ENCODE peak calls at places on chromosome 12, in seven cellular contexts. One of them, this sample, is unnamed.

GRCh38 chr12:49049566-49050224 is 10.9 kb downstream of the KMT2D start:
- DNase-seq in CD8-positive, alpha-beta T cell: no peak
- DNase-seq in HepG2: no peak
- DNase-seq in prostate gland: no peak
- DNase-seq in heart left ventricle: peak
- DNase-seq in IMR-90: peak
- DNase-seq in lower lobe of right lung: peak
- DNase-seq in this sample: no peak

GRCh38 chr12:8544295-8544694 is 3.6 kb upstream of the CLEC4E start:
- DNase-seq in CD8-positive, alpha-beta T cell: peak
- DNase-seq in HepG2: peak
- DNase-seq in prostate gland: peak
- DNase-seq in heart left ventricle: peak
- DNase-seq in IMR-90: peak
- DNase-seq in lower lobe of right lung: peak
- DNase-seq in this sample: peak

GRCh38 chr12:75528272-75528671 is 16.9 kb upstream of the KRR1 start:
- DNase-seq in CD8-positive, alpha-beta T cell: no peak
- DNase-seq in HepG2: no peak
- DNase-seq in prostate gland: no peak
- DNase-seq in heart left ventricle: no peak
- DNase-seq in IMR-90: no peak
- DNase-seq in lower lobe of right lung: no peak
- DNase-seq in this sample: no peak

GRCh38 chr12:49827351-49828099 is 688 bp downstream of the NCKAP5L start:
- DNase-seq in CD8-positive, alpha-beta T cell: peak
- DNase-seq in HepG2: peak
- DNase-seq in prostate gland: peak
- DNase-seq in heart left ventricle: peak
- DNase-seq in IMR-90: peak
- DNase-seq in lower lobe of right lung: peak
- DNase-seq in this sample: peak

GRCh38 chr12:112115259-112116045 is 6.9 kb upstream of the NAA25 start:
- DNase-seq in CD8-positive, alpha-beta T cell: no peak
- DNase-seq in HepG2: no peak
- DNase-seq in prostate gland: no peak
- DNase-seq in heart left ventricle: no peak
- DNase-seq in IMR-90: no peak
- DNase-seq in lower lobe of right lung: no peak
- DNase-seq in this sample: no peak

GRCh38 chr12:54824402-54824801 is 29.9 kb upstream of the MUCL1 start:
- DNase-seq in CD8-positive, alpha-beta T cell: no peak
- DNase-seq in HepG2: no peak
- DNase-seq in prostate gland: no peak
- DNase-seq in heart left ventricle: no peak
- DNase-seq in IMR-90: no peak
- DNase-seq in lower lobe of right lung: no peak
- DNase-seq in this sample: no peak

GRCh38 chr12:99427104-99427503 is 220.4 kb upstream of the GARIN6 start:
- DNase-seq in CD8-positive, alpha-beta T cell: no peak
- DNase-seq in HepG2: no peak
- DNase-seq in prostate gland: no peak
- DNase-seq in heart left ventricle: no peak
- DNase-seq in IMR-90: no peak
- DNase-seq in lower lobe of right lung: no peak
- DNase-seq in this sample: no peak

GRCh38 chr12:91274886-91275285 is 92.3 kb upstream of the DCN start:
- DNase-seq in CD8-positive, alpha-beta T cell: no peak
- DNase-seq in HepG2: no peak
- DNase-seq in prostate gland: peak
- DNase-seq in heart left ventricle: no peak
- DNase-seq in IMR-90: peak
- DNase-seq in lower lobe of right lung: no peak
- DNase-seq in this sample: no peak

GRCh38 chr12:111359231-111359913 is 9.5 kb downstream of the PHETA1 start:
- DNase-seq in CD8-positive, alpha-beta T cell: no peak
- DNase-seq in HepG2: no peak
- DNase-seq in prostate gland: no peak
- DNase-seq in heart left ventricle: no peak
- DNase-seq in IMR-90: no peak
- DNase-seq in lower lobe of right lung: no peak
- DNase-seq in this sample: no peak

GRCh38 chr12:48189331-48190125 is 6.1 kb downstream of the CCDC184 start:
- DNase-seq in CD8-positive, alpha-beta T cell: peak
- DNase-seq in HepG2: peak
- DNase-seq in prostate gland: peak
- DNase-seq in heart left ventricle: peak
- DNase-seq in IMR-90: peak
- DNase-seq in lower lobe of right lung: no peak
- DNase-seq in this sample: no peak

GRCh38 chr12:75390156-75390898 is 562 bp upstream of the GLIPR1L2 start:
- DNase-seq in CD8-positive, alpha-beta T cell: no peak
- DNase-seq in HepG2: no peak
- DNase-seq in prostate gland: no peak
- DNase-seq in heart left ventricle: no peak
- DNase-seq in IMR-90: no peak
- DNase-seq in lower lobe of right lung: no peak
- DNase-seq in this sample: no peak

GRCh38 chr12:12032260-12032761 is 38.4 kb upstream of the BCL2L14 start:
- DNase-seq in CD8-positive, alpha-beta T cell: no peak
- DNase-seq in HepG2: no peak
- DNase-seq in prostate gland: no peak
- DNase-seq in heart left ventricle: no peak
- DNase-seq in IMR-90: no peak
- DNase-seq in lower lobe of right lung: no peak
- DNase-seq in this sample: no peak

GRCh38 chr12:24864796-24865125 is 84.1 kb downstream of the BCAT1 start:
- DNase-seq in CD8-positive, alpha-beta T cell: no peak
- DNase-seq in HepG2: no peak
- DNase-seq in prostate gland: no peak
- DNase-seq in heart left ventricle: no peak
- DNase-seq in IMR-90: peak
- DNase-seq in lower lobe of right lung: no peak
- DNase-seq in this sample: no peak

GRCh38 chr12:113329022-113329790 is 5.7 kb downstream of the SLC8B1 start:
- DNase-seq in CD8-positive, alpha-beta T cell: no peak
- DNase-seq in HepG2: no peak
- DNase-seq in prostate gland: no peak
- DNase-seq in heart left ventricle: no peak
- DNase-seq in IMR-90: no peak
- DNase-seq in lower lobe of right lung: no peak
- DNase-seq in this sample: no peak

GRCh38 chr12:76026643-76027063 is 4.9 kb downstream of the PHLDA1 start:
- DNase-seq in CD8-positive, alpha-beta T cell: no peak
- DNase-seq in HepG2: peak
- DNase-seq in prostate gland: no peak
- DNase-seq in heart left ventricle: no peak
- DNase-seq in IMR-90: peak
- DNase-seq in lower lobe of right lung: no peak
- DNase-seq in this sample: no peak

GRCh38 chr12:15151141-15152091 is 69.8 kb downstream of the RERG start:
- DNase-seq in CD8-positive, alpha-beta T cell: no peak
- DNase-seq in HepG2: peak
- DNase-seq in prostate gland: peak
- DNase-seq in heart left ventricle: no peak
- DNase-seq in IMR-90: no peak
- DNase-seq in lower lobe of right lung: no peak
- DNase-seq in this sample: no peak

GRCh38 chr12:122790393-122791075 is 16.2 kb downstream of the CCDC62 start:
- DNase-seq in CD8-positive, alpha-beta T cell: no peak
- DNase-seq in HepG2: no peak
- DNase-seq in prostate gland: no peak
- DNase-seq in heart left ventricle: no peak
- DNase-seq in IMR-90: peak
- DNase-seq in lower lobe of right lung: peak
- DNase-seq in this sample: no peak

GRCh38 chr12:19967486-19967885 is 400.9 kb upstream of the PDE3A start:
- DNase-seq in CD8-positive, alpha-beta T cell: no peak
- DNase-seq in HepG2: no peak
- DNase-seq in prostate gland: no peak
- DNase-seq in heart left ventricle: no peak
- DNase-seq in IMR-90: peak
- DNase-seq in lower lobe of right lung: no peak
- DNase-seq in this sample: no peak

GRCh38 chr12:119369907-119370546 is 35.5 kb downstream of the CCDC60 start:
- DNase-seq in CD8-positive, alpha-beta T cell: no peak
- DNase-seq in HepG2: no peak
- DNase-seq in prostate gland: peak
- DNase-seq in heart left ventricle: no peak
- DNase-seq in IMR-90: no peak
- DNase-seq in lower lobe of right lung: no peak
- DNase-seq in this sample: no peak

GRCh38 chr12:26768611-26769603 is 64.1 kb downstream of the ITPR2 start:
- DNase-seq in CD8-positive, alpha-beta T cell: no peak
- DNase-seq in HepG2: peak
- DNase-seq in prostate gland: peak
- DNase-seq in heart left ventricle: no peak
- DNase-seq in IMR-90: no peak
- DNase-seq in lower lobe of right lung: no peak
- DNase-seq in this sample: no peak

GRCh38 chr12:31363826-31364225 is 37.9 kb upstream of the SINHCAF start:
- DNase-seq in CD8-positive, alpha-beta T cell: no peak
- DNase-seq in HepG2: no peak
- DNase-seq in prostate gland: no peak
- DNase-seq in heart left ventricle: no peak
- DNase-seq in IMR-90: no peak
- DNase-seq in lower lobe of right lung: no peak
- DNase-seq in this sample: no peak

GRCh38 chr12:106841471-106842302 is 67.2 kb downstream of the RIC8B start:
- DNase-seq in CD8-positive, alpha-beta T cell: peak
- DNase-seq in HepG2: peak
- DNase-seq in prostate gland: peak
- DNase-seq in heart left ventricle: peak
- DNase-seq in IMR-90: peak
- DNase-seq in lower lobe of right lung: no peak
- DNase-seq in this sample: no peak

GRCh38 chr12:3614806-3615466 is 123.9 kb downstream of the PRMT8 start:
- DNase-seq in CD8-positive, alpha-beta T cell: no peak
- DNase-seq in HepG2: no peak
- DNase-seq in prostate gland: no peak
- DNase-seq in heart left ventricle: no peak
- DNase-seq in IMR-90: no peak
- DNase-seq in lower lobe of right lung: no peak
- DNase-seq in this sample: no peak

GRCh38 chr12:131142891-131143637 is 189.4 kb downstream of the ADGRD1 start:
- DNase-seq in CD8-positive, alpha-beta T cell: no peak
- DNase-seq in HepG2: no peak
- DNase-seq in prostate gland: no peak
- DNase-seq in heart left ventricle: no peak
- DNase-seq in IMR-90: no peak
- DNase-seq in lower lobe of right lung: no peak
- DNase-seq in this sample: no peak

GRCh38 chr12:79407671-79408622 is 282.8 kb downstream of the PAWR start:
- DNase-seq in CD8-positive, alpha-beta T cell: no peak
- DNase-seq in HepG2: peak
- DNase-seq in prostate gland: peak
- DNase-seq in heart left ventricle: peak
- DNase-seq in IMR-90: peak
- DNase-seq in lower lobe of right lung: no peak
- DNase-seq in this sample: peak

GRCh38 chr12:57261385-57261784 is 10.4 kb upstream of the STAC3 start:
- DNase-seq in CD8-positive, alpha-beta T cell: no peak
- DNase-seq in HepG2: no peak
- DNase-seq in prostate gland: no peak
- DNase-seq in heart left ventricle: no peak
- DNase-seq in IMR-90: no peak
- DNase-seq in lower lobe of right lung: no peak
- DNase-seq in this sample: no peak
- H3K27ac ChIP-seq in CD8-positive, alpha-beta T cell: no peak
- H3K27ac ChIP-seq in HepG2: no peak
- H3K27ac ChIP-seq in prostate gland: no peak
- H3K27ac ChIP-seq in heart left ventricle: peak
- H3K27ac ChIP-seq in IMR-90: no peak
- H3K27ac ChIP-seq in lower lobe of right lung: no peak
- H3K27ac ChIP-seq in this sample: no peak

GRCh38 chr12:53268009-53268636 is at the start of gene ESPL1:
- DNase-seq in CD8-positive, alpha-beta T cell: peak
- DNase-seq in HepG2: peak
- DNase-seq in prostate gland: peak
- DNase-seq in heart left ventricle: peak
- DNase-seq in IMR-90: peak
- DNase-seq in lower lobe of right lung: peak
- DNase-seq in this sample: peak
- H3K27ac ChIP-seq in CD8-positive, alpha-beta T cell: peak
- H3K27ac ChIP-seq in HepG2: peak
- H3K27ac ChIP-seq in prostate gland: peak
- H3K27ac ChIP-seq in heart left ventricle: peak
- H3K27ac ChIP-seq in IMR-90: peak
- H3K27ac ChIP-seq in lower lobe of right lung: peak
- H3K27ac ChIP-seq in this sample: peak

GRCh38 chr12:127455347-127456265 is 811.4 kb upstream of the TMEM132C start:
- DNase-seq in CD8-positive, alpha-beta T cell: no peak
- DNase-seq in HepG2: no peak
- DNase-seq in prostate gland: no peak
- DNase-seq in heart left ventricle: no peak
- DNase-seq in IMR-90: no peak
- DNase-seq in lower lobe of right lung: no peak
- DNase-seq in this sample: no peak

GRCh38 chr12:127457726-127458125 is 809.2 kb upstream of the TMEM132C start:
- DNase-seq in CD8-positive, alpha-beta T cell: no peak
- DNase-seq in HepG2: no peak
- DNase-seq in prostate gland: no peak
- DNase-seq in heart left ventricle: no peak
- DNase-seq in IMR-90: no peak
- DNase-seq in lower lobe of right lung: no peak
- DNase-seq in this sample: no peak

GRCh38 chr12:127459166-127459565 is 807.8 kb upstream of the TMEM132C start:
- DNase-seq in CD8-positive, alpha-beta T cell: no peak
- DNase-seq in HepG2: no peak
- DNase-seq in prostate gland: no peak
- DNase-seq in heart left ventricle: no peak
- DNase-seq in IMR-90: no peak
- DNase-seq in lower lobe of right lung: no peak
- DNase-seq in this sample: no peak

GRCh38 chr12:127463237-127463636 is 803.7 kb upstream of the TMEM132C start:
- DNase-seq in CD8-positive, alpha-beta T cell: no peak
- DNase-seq in HepG2: no peak
- DNase-seq in prostate gland: no peak
- DNase-seq in heart left ventricle: no peak
- DNase-seq in IMR-90: no peak
- DNase-seq in lower lobe of right lung: no peak
- DNase-seq in this sample: no peak

DNA sequence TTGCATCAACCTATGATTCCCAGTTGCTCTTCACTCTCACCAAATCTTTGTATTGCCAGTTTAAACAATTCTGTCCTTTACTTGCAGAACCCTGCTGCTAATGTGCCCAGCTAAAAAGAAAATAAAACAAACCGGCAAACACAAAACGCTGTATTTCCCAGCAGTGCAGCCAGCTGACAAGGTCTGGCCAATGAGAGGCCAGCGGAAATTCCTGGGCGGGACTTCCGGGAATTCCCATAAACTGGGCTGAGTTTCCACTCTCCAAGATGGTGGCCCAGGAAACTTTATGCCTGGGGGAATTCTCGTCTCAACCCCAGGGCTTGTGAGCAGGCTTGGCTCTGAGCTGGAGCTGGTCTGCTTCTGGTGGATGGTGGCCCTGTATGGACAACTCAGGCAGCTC is 807.3 kb upstream of the TMEM132C start:
- DNase-seq in CD8-positive, alpha-beta T cell: no peak
- DNase-seq in HepG2: no peak
- DNase-seq in prostate gland: no peak
- DNase-seq in heart left ventricle: no peak
- DNase-seq in IMR-90: no peak
- DNase-seq in lower lobe of right lung: no peak
- DNase-seq in this sample: no peak
- H3K27ac ChIP-seq in CD8-positive, alpha-beta T cell: no peak
- H3K27ac ChIP-seq in HepG2: no peak
- H3K27ac ChIP-seq in prostate gland: no peak
- H3K27ac ChIP-seq in heart left ventricle: no peak
- H3K27ac ChIP-seq in IMR-90: no peak
- H3K27ac ChIP-seq in lower lobe of right lung: no peak
- H3K27ac ChIP-seq in this sample: no peak

GRCh38 chr12:120421701-120422100 is 16.2 kb upstream of the COX6A1 start:
- DNase-seq in CD8-positive, alpha-beta T cell: no peak
- DNase-seq in HepG2: no peak
- DNase-seq in prostate gland: no peak
- DNase-seq in heart left ventricle: no peak
- DNase-seq in IMR-90: no peak
- DNase-seq in lower lobe of right lung: no peak
- DNase-seq in this sample: no peak
- H3K27ac ChIP-seq in CD8-positive, alpha-beta T cell: no peak
- H3K27ac ChIP-seq in HepG2: no peak
- H3K27ac ChIP-seq in prostate gland: no peak
- H3K27ac ChIP-seq in heart left ventricle: no peak
- H3K27ac ChIP-seq in IMR-90: no peak
- H3K27ac ChIP-seq in lower lobe of right lung: no peak
- H3K27ac ChIP-seq in this sample: no peak

This sample was measured in left lung.